ENCODE peak calls at places on chromosomes 5 and 9, in seven cellular contexts. A is RWPE2; K is GM13977; M is activated T-cell treated with anti-CD3 and anti-CD28 coated beads, Interleukin-2, amount 50 U/mL, for 24 hours; X is transverse colon; V is IMR-90; G is fibroblast of pulmonary artery. Q is an unnamed sample.

GRCh38 chr5:96562614-96563013 is 99.6 kb upstream of the CAST start:
- DNase-seq in M (no peak), G (peak), A (no peak), K (no peak), V (peak), X (no peak), Q (no peak)

GRCh38 chr5:149550608-149551226 is 522 bp downstream of the CSNK1A1 start:
- DNase-seq in X (peak), V (no peak), M (no peak), K (no peak), A (no peak), G (no peak), Q (no peak)

GRCh38 chr9:6620796-6621195 is 24.7 kb downstream of the GLDC start:
- DNase-seq in A (no peak), K (no peak), M (no peak), X (no peak), G (no peak), V (no peak), Q (no peak)

GRCh38 chr9:13358128-13358527 is 78.6 kb upstream of the MPDZ start:
- DNase-seq in A (no peak), X (no peak), V (peak), M (no peak), G (peak), K (no peak), Q (no peak)

GRCh38 chr9:129737479-129738269 is 15.2 kb downstream of the PTGES start:
- DNase-seq in M (peak), K (peak), X (peak), V (peak), A (no peak), G (peak), Q (no peak)

GRCh38 chr5:592158-592557 is 20.0 kb upstream of the CEP72 start:
- DNase-seq in M (peak), X (no peak), V (no peak), K (no peak), G (no peak), A (peak), Q (peak)

GRCh38 chr5:137217599-137218200 is 281.4 kb downstream of the SPOCK1 start:
- DNase-seq in V (peak), X (no peak), G (peak), K (no peak), A (no peak), M (no peak), Q (no peak)

GRCh38 chr5:16418471-16418922 is 47.1 kb downstream of the ZNF622 start:
- DNase-seq in K (no peak), X (no peak), A (no peak), G (no peak), V (no peak), M (no peak), Q (no peak)

Q was measured in chondrocyte.